ENCODE peak calls at places on chromosomes 3 and 15, in eight cellular contexts. O is OCI-LY7, H is lower lobe of right lung, P is brain microvascular endothelial cell, R is fibroblast of pulmonary artery, M is Peyer's patch, E is HL-60, F is choroid plexus epithelial cell. A is an unnamed sample.

GRCh38 chr3:96619475-96619874 is 194.9 kb upstream of the EPHA6 start:
- DNase-seq in R (no peak), F (no peak), O (no peak), P (no peak), M (no peak), H (no peak), E (no peak), A (no peak)

GRCh38 chr3:129417354-129417753 is 11.1 kb downstream of the EFCAB12 start:
- DNase-seq in P (no peak), H (no peak), O (no peak), E (no peak), F (peak; percentile 71), R (peak; percentile 97), M (peak; percentile 42), A (no peak)

GRCh38 chr3:135503429-135504083 is 462.0 kb upstream of the PPP2R3A start:
- DNase-seq in R (peak; percentile 52), O (peak; percentile 25), P (peak; percentile 70), H (peak; percentile 55), E (peak; percentile 6), F (peak; percentile 68), M (peak; percentile 56), A (no peak)

GRCh38 chr15:70361106-70361505 is 263.4 kb upstream of the TLE3 start:
- DNase-seq in R (no peak), E (no peak), M (no peak), H (no peak), P (no peak), O (no peak), F (no peak), A (peak; percentile 22)

GRCh38 chr3:125163739-125164601 is 48.6 kb downstream of the SLC12A8 start:
- DNase-seq in P (no peak), M (no peak), H (peak; percentile 72), O (peak; percentile 27), E (peak; percentile 63), F (peak; percentile 48), R (no peak), A (no peak)

GRCh38 chr3:128385080-128385832 is 81.4 kb downstream of the DNAJB8 start:
- DNase-seq in H (peak; percentile 67), E (no peak), R (peak; percentile 87), O (no peak), F (peak; percentile 83), P (peak; percentile 11), M (no peak), A (no peak)

GRCh38 chr3:119937229-119937628 is 155.3 kb downstream of the NR1I2 start:
- DNase-seq in O (no peak), M (no peak), H (no peak), R (no peak), F (peak; percentile 47), E (no peak), P (no peak), A (no peak)

GRCh38 chr3:126133606-126134005 is 46.8 kb downstream of the ALDH1L1 start:
- DNase-seq in F (no peak), E (no peak), O (no peak), R (no peak), H (peak; percentile 35), P (no peak), M (peak; percentile 36), A (no peak)

GRCh38 chr3:56778904-56779303 is 22.8 kb downstream of the ARHGEF3 start:
- DNase-seq in M (no peak), H (no peak), P (no peak), R (no peak), E (no peak), O (no peak), F (no peak), A (no peak)

GRCh38 chr3:148943531-148944200 is 47.7 kb upstream of the GYG1 start:
- DNase-seq in P (peak; percentile 86), E (peak; percentile 57), F (peak; percentile 96), H (no peak), M (no peak), R (peak; percentile 90), O (peak; percentile 77), A (no peak)

GRCh38 chr3:65402597-65402996 is 636.1 kb downstream of the MAGI1 start:
- DNase-seq in P (peak; percentile 71), M (no peak), F (peak; percentile 67), O (no peak), E (no peak), H (no peak), R (peak; percentile 60), A (no peak)

GRCh38 chr15:86139828-86140227 is 60.2 kb downstream of the AGBL1 start:
- DNase-seq in O (peak; percentile 37), R (no peak), F (no peak), H (no peak), M (no peak), P (no peak), E (no peak), A (no peak)
- TF ChIP-seq CTCF in O (peak; percentile 84), R (peak; percentile 1), F (peak; percentile 8), H (no peak), M (no peak), P (peak; percentile 27), E (no peak), A (no peak)

GRCh38 chr3:142225885-142226215 is 465 bp upstream of the GK5 start:
- DNase-seq in O (no peak), F (no peak), E (no peak), H (no peak), R (no peak), P (no peak), M (no peak), A (no peak)
- TF ChIP-seq CTCF in O (no peak), F (no peak), E (no peak), H (no peak), R (no peak), P (no peak), M (no peak), A (no peak)

DNA sequence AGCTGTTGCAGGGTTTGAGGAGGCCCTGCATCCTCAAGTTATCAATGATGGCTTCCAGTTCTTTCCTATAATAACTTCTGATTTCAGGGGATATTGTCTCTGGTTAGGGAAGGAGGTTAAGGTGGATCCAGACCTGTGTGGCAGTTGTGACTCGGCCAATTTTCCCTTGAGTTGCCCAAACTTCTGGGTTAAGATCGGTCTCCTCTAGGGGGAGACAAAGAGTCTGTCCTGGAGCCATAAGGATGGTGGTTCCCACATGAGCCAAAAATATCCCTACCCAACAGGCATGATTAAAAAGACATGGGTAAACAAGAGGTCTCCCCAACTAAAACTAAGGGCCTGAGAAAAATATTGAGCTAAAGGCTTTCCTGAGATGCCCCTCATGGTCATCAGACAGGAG is 227.5 kb upstream of the MDFIC2 start:
- DNase-seq in H (no peak), F (no peak), R (no peak), E (no peak), O (peak; percentile 4), M (no peak), P (no peak), A (no peak)
- TF ChIP-seq CTCF in H (no peak), F (peak; percentile 35), R (peak; percentile 15), E (no peak), O (peak; percentile 63), M (no peak), P (peak; percentile 23), A (no peak)

GRCh38 chr3:54069961-54070360 is 52.4 kb upstream of the CACNA2D3 start:
- DNase-seq in F (no peak), R (no peak), M (no peak), P (no peak), O (peak; percentile 37), H (no peak), E (no peak), A (no peak)

GRCh38 chr3:54073386-54073785 is 49.0 kb upstream of the CACNA2D3 start:
- DNase-seq in H (no peak), F (no peak), M (no peak), E (no peak), O (no peak), R (no peak), P (no peak), A (no peak)

GRCh38 chr3:54067060-54067459 is 55.3 kb upstream of the CACNA2D3 start:
- DNase-seq in O (no peak), P (no peak), H (no peak), E (no peak), R (no peak), M (no peak), F (no peak), A (no peak)

GRCh38 chr3:54066253-54066652 is 56.1 kb upstream of the CACNA2D3 start:
- DNase-seq in H (no peak), E (no peak), R (no peak), F (no peak), M (no peak), O (no peak), P (no peak), A (no peak)

GRCh38 chr3:54071596-54071995 is 50.8 kb upstream of the CACNA2D3 start:
- DNase-seq in P (no peak), R (peak; percentile 27), O (no peak), E (no peak), F (no peak), H (no peak), M (no peak), A (no peak)
- TF ChIP-seq CTCF in P (no peak), R (no peak), O (no peak), E (no peak), F (no peak), H (no peak), M (no peak), A (no peak)

GRCh38 chr15:51758645-51759044 is 7.2 kb downstream of the TMOD2 start:
- DNase-seq in F (peak; percentile 66), O (no peak), M (no peak), E (no peak), R (peak; percentile 86), H (no peak), P (peak; percentile 65), A (no peak)

GRCh38 chr15:51756482-51756881 is 5.1 kb downstream of the TMOD2 start:
- DNase-seq in M (no peak), F (no peak), H (no peak), E (peak; percentile 73), R (no peak), P (no peak), O (no peak), A (no peak)

GRCh38 chr15:51759557-51760070 is 8.2 kb downstream of the TMOD2 start:
- DNase-seq in M (peak; percentile 59), P (peak; percentile 91), E (no peak), O (no peak), F (peak; percentile 97), R (peak; percentile 97), H (peak; percentile 62), A (no peak)

GRCh38 chr15:51755790-51756189 is 4.4 kb downstream of the TMOD2 start:
- DNase-seq in H (no peak), E (no peak), M (no peak), F (no peak), R (no peak), P (no peak), O (no peak), A (no peak)

DNA sequence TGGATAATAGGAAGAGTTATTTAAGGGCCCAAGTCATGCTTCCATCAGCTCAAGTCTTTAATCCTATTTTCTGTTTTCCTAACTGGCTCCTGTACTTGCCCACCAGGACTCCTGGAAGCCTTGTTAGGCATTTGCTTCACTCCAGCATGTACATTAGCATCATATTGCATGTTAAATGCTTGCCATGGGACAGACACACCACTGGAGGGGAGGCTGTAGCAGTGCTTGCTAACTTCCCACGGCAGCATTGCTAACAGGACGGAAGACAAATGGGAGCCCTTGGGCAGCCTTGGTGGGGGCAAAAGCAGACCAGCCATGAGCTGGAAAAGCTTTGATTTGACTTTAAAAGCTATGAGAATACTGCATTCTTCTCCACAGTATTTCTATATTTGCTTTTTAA is 6.1 kb downstream of the TMOD2 start:
- DNase-seq in P (no peak), E (no peak), H (no peak), R (no peak), O (no peak), M (no peak), F (no peak), A (no peak)
- TF ChIP-seq CTCF in P (no peak), E (no peak), H (no peak), R (no peak), O (no peak), M (no peak), F (no peak), A (no peak)